ENCODE peak calls at places on chromosomes 12 and 14, in eight cellular contexts. X is activated naive CD4-positive, alpha-beta T cell treated with anti-CD3 and anti-CD28 coated beads, Interleukin-2, amount 50 U/mL, for 16 hours; G is stimulated activated CD8-positive, alpha-beta memory T cell treated with anti-CD3 and anti-CD28 coated beads, Interleukin-4, amount 100 ng/mL, for 48 hours; H is stimulated activated CD4-positive, alpha-beta T cell treated with anti-CD3 and anti-CD28 coated beads, Interleukin-4, amount 100 ng/mL, for 24 hours; K is germinal center; L is MM.1S; R is GM20000; T is C1 segment of cervical spinal cord. B is an unnamed sample.

GRCh38 chr14:21039585-21040369 is 2.4 kb upstream of the RNASE7 start:
- DNase-seq in X (no peak), G (no peak), H (no peak), K (no peak), L (peak; percentile 27), R (peak; percentile 58), T (no peak), B (peak; percentile 26)

GRCh38 chr12:67989184-67989965 is at the start of gene IFNG-AS1:
- DNase-seq in X (no peak), G (no peak), H (no peak), K (peak; percentile 60), L (peak; percentile 93), R (no peak), T (no peak), B (peak; percentile 23)

GRCh38 chr12:6821271-6821673 is 349 bp upstream of the GPR162 start:
- DNase-seq in X (no peak), G (no peak), H (no peak), K (no peak), L (no peak), R (no peak), T (no peak), B (peak; percentile 49)

GRCh38 chr12:52332381-52332780 is 11.2 kb upstream of the KRT83 start:
- DNase-seq in X (no peak), G (no peak), H (no peak), K (no peak), L (no peak), R (no peak), T (no peak), B (no peak)

GRCh38 chr14:70045715-70046535 is 142.8 kb downstream of the SLC8A3 start:
- DNase-seq in X (no peak), G (peak; percentile 34), H (no peak), K (no peak), L (no peak), R (peak; percentile 16), T (no peak), B (peak; percentile 27)

GRCh38 chr14:91261115-91261514 is 16.6 kb upstream of the GPR68 start:
- DNase-seq in X (no peak), G (peak; percentile 63), H (peak; percentile 49), K (no peak), L (no peak), R (no peak), T (no peak), B (peak; percentile 83)

GRCh38 chr12:43381879-43382278 is 170.1 kb downstream of the ADAMTS20 start:
- DNase-seq in X (no peak), G (no peak), H (no peak), K (no peak), L (no peak), R (no peak), T (no peak), B (no peak)

GRCh38 chr14:73741386-73741875 is 27.2 kb upstream of the PNMA1 start:
- DNase-seq in X (peak; percentile 73), G (peak; percentile 80), H (peak; percentile 77), K (peak; percentile 72), L (no peak), R (peak; percentile 67), T (no peak), B (peak; percentile 83)

GRCh38 chr12:102571889-102572288 is 91.5 kb upstream of the IGF1 start:
- DNase-seq in X (no peak), G (no peak), H (no peak), K (no peak), L (no peak), R (no peak), T (no peak), B (no peak)

GRCh38 chr12:57720606-57721595 is 17.6 kb downstream of the AGAP2 start:
- DNase-seq in X (no peak), G (peak; percentile 20), H (no peak), K (no peak), L (no peak), R (peak; percentile 6), T (no peak), B (no peak)

GRCh38 chr12:122006186-122006926 is 15.3 kb upstream of the BCL7A start:
- DNase-seq in X (no peak), G (no peak), H (no peak), K (no peak), L (no peak), R (peak; percentile 20), T (no peak), B (no peak)

GRCh38 chr12:113097716-113098427 is 37.7 kb downstream of the RASAL1 start:
- DNase-seq in X (no peak), G (no peak), H (no peak), K (no peak), L (no peak), R (no peak), T (peak; percentile 34), B (no peak)

GRCh38 chr14:45716506-45716905 is 463.5 kb upstream of the MIS18BP1 start:
- DNase-seq in X (no peak), G (no peak), H (no peak), K (no peak), L (no peak), R (no peak), T (no peak), B (no peak)

GRCh38 chr12:58148405-58148804 is 207.0 kb downstream of the ATP23 start:
- DNase-seq in X (no peak), G (no peak), H (no peak), K (no peak), L (no peak), R (no peak), T (no peak), B (no peak)

GRCh38 chr12:81573228-81573627 is 185.9 kb downstream of the PPFIA2 start:
- DNase-seq in X (no peak), G (no peak), H (no peak), K (no peak), L (no peak), R (no peak), T (no peak), B (no peak)

GRCh38 chr12:109766251-109766778 is 52.7 kb downstream of the FAM222A start:
- DNase-seq in X (no peak), G (no peak), H (no peak), K (no peak), L (no peak), R (no peak), T (no peak), B (no peak)

GRCh38 chr12:39327520-39327919 is 115.4 kb downstream of the KIF21A start:
- DNase-seq in X (no peak), G (no peak), H (no peak), K (no peak), L (no peak), R (no peak), T (no peak), B (no peak)

GRCh38 chr14:97723321-97723720 is 926.1 kb downstream of the VRK1 start:
- DNase-seq in X (no peak), G (no peak), H (no peak), K (no peak), L (no peak), R (no peak), T (no peak), B (no peak)

GRCh38 chr14:64845878-64846277 is 33.8 kb downstream of the SPTB start:
- DNase-seq in X (no peak), G (no peak), H (no peak), K (no peak), L (no peak), R (no peak), T (no peak), B (no peak)

B was measured in activated CD8-positive, alpha-beta T cell treated with anti-CD3 and anti-CD28 coated beads for 36 hours.